ENCODE peak calls at places on chromosome 9, in nine cellular contexts. R is fibroblast of gingiva; Q is central memory CD4-positive, alpha-beta T cell; S is lower leg skin; B is AG04450; A is activated T-cell treated with anti-CD3 and anti-CD28 coated beads for 1 hour; N is endothelial cell; L is substantia nigra; O is skeletal muscle cell. M is an unnamed sample.

GRCh38 chr9:90114641-90115040 is 509.8 kb downstream of the GADD45G start:
- DNase-seq in R (no peak), Q (no peak), S (no peak), B (no peak), A (no peak), N (no peak), L (no peak), O (no peak), M (no peak)

GRCh38 chr9:128049788-128050187 is 17.3 kb downstream of the NAIF1 start:
- DNase-seq in R (no peak), Q (no peak), S (no peak), B (no peak), A (no peak), N (no peak), L (no peak), O (no peak), M (no peak)

GRCh38 chr9:122389799-122390481 is 19.1 kb downstream of the PTGS1 start:
- DNase-seq in R (no peak), Q (no peak), S (peak; percentile 70), B (no peak), A (no peak), N (peak; percentile 2), L (no peak), O (no peak), M (no peak)

GRCh38 chr9:3608011-3608410 is 82.2 kb upstream of the RFX3 start:
- DNase-seq in R (no peak), Q (no peak), S (no peak), B (no peak), A (no peak), N (no peak), L (no peak), O (no peak), M (no peak)

GRCh38 chr9:103714992-103715391 is 379.1 kb upstream of the SMC2 start:
- DNase-seq in R (no peak), Q (no peak), S (no peak), B (no peak), A (no peak), N (no peak), L (no peak), O (no peak), M (no peak)

GRCh38 chr9:88732128-88732527 is 197.2 kb downstream of the NXNL2 start:
- DNase-seq in R (peak; percentile 92), Q (no peak), S (no peak), B (no peak), A (no peak), N (no peak), L (no peak), O (peak; percentile 98), M (no peak)

GRCh38 chr9:105341784-105342183 is 97.3 kb downstream of the SLC44A1 start:
- DNase-seq in R (peak; percentile 64), Q (no peak), S (no peak), B (no peak), A (no peak), N (no peak), L (no peak), O (peak; percentile 21), M (no peak)

GRCh38 chr9:131695366-131696162 is 44.3 kb downstream of the RAPGEF1 start:
- DNase-seq in R (no peak), Q (no peak), S (peak; percentile 71), B (no peak), A (no peak), N (no peak), L (no peak), O (no peak), M (no peak)

GRCh38 chr9:97564291-97565175 is 63.1 kb downstream of the TMOD1 start:
- DNase-seq in R (peak; percentile 39), Q (no peak), S (peak; percentile 88), B (peak; percentile 49), A (no peak), N (no peak), L (no peak), O (peak; percentile 4), M (no peak)

GRCh38 chr9:129561594-129562281 is 59.2 kb downstream of the C9orf50 start:
- DNase-seq in R (peak; percentile 24), Q (no peak), S (no peak), B (no peak), A (no peak), N (no peak), L (no peak), O (no peak), M (no peak)

M was measured in SK-N-MC.